ENCODE peak calls at places on chromosomes 4 and X, in ten cellular contexts. T, Y, X, N, I, W, P, J, E and R are unnamed samples.

GRCh38 chrX:11309220-11309619 is 16.0 kb downstream of the AMELX start:
- DNase-seq in T (no peak), P (no peak), E (no peak), I (no peak), W (no peak), X (no peak), J (no peak), Y (peak), N (no peak), R (no peak)

GRCh38 chr4:75921910-75922309 is 18.9 kb downstream of the NAAA start:
- DNase-seq in N (no peak), W (no peak), E (no peak), J (no peak), X (no peak), I (no peak), Y (no peak), P (no peak), T (no peak), R (no peak)

GRCh38 chrX:40273356-40274050 is 175.7 kb upstream of the BCOR start:
- DNase-seq in E (peak), N (no peak), Y (no peak), W (peak), T (no peak), J (peak), P (no peak), X (no peak), I (no peak), R (peak)

GRCh38 chr4:26238782-26239647 is 81.8 kb upstream of the RBPJ start:
- DNase-seq in W (peak), Y (peak), E (no peak), X (no peak), P (no peak), N (no peak), J (no peak), I (no peak), T (no peak), R (peak)

GRCh38 chr4:81137446-81137845 is 77.6 kb downstream of the PRKG2 start:
- DNase-seq in T (no peak), N (no peak), E (no peak), W (peak), Y (peak), P (no peak), I (no peak), X (no peak), J (no peak), R (no peak)

GRCh38 chr4:165686756-165687155 is 186.3 kb upstream of the TLL1 start:
- DNase-seq in P (no peak), N (no peak), T (no peak), I (no peak), J (no peak), Y (no peak), X (no peak), E (no peak), W (no peak), R (no peak)

GRCh38 chrX:14913241-14913640 is 40.0 kb downstream of the MOSPD2 start:
- DNase-seq in N (no peak), E (no peak), W (peak), I (no peak), T (no peak), J (no peak), X (no peak), Y (no peak), P (no peak), R (no peak)

GRCh38 chr4:89489338-89489771 is 181.8 kb upstream of the GPRIN3 start:
- DNase-seq in E (no peak), T (no peak), N (no peak), Y (no peak), I (no peak), P (peak), W (no peak), J (no peak), X (peak), R (no peak)

GRCh38 chrX:40177489-40177888 is 79.7 kb upstream of the BCOR start:
- DNase-seq in P (no peak), J (no peak), W (no peak), I (no peak), T (no peak), Y (no peak), X (no peak), N (no peak), E (no peak), R (no peak)

GRCh38 chr4:2424581-2424980 is 5.8 kb downstream of the CFAP99 start:
- DNase-seq in I (no peak), X (no peak), Y (peak), J (no peak), P (no peak), N (peak), W (peak), E (no peak), T (no peak), R (peak)

GRCh38 chr4:151409470-151410313 is 716 bp downstream of the FHIP1A start:
- DNase-seq in P (peak), E (peak), N (peak), T (no peak), W (no peak), Y (peak), I (no peak), X (peak), J (no peak), R (no peak)

GRCh38 chr4:82975792-82976191 is 34.8 kb downstream of the LIN54 start:
- DNase-seq in J (no peak), I (no peak), N (no peak), E (no peak), X (no peak), Y (peak), W (peak), P (no peak), T (no peak), R (no peak)

GRCh38 chrX:8987672-8988250 is 46.2 kb downstream of the FAM9B start:
- DNase-seq in Y (no peak), I (no peak), T (no peak), W (no peak), J (no peak), N (no peak), X (no peak), E (no peak), P (no peak), R (no peak)

GRCh38 chrX:107678957-107679740 is 50.8 kb downstream of the PRPS1 start:
- DNase-seq in W (peak), X (no peak), J (peak), I (no peak), E (peak), T (no peak), N (no peak), P (no peak), Y (peak), R (peak)

GRCh38 chrX:54447461-54447860 is 7.3 kb downstream of the TSR2 start:
- DNase-seq in P (no peak), E (no peak), N (no peak), Y (peak), J (no peak), I (no peak), X (no peak), W (no peak), T (no peak), R (no peak)

GRCh38 chr4:53861856-53862610 is 202.4 kb downstream of the CHIC2 start:
- DNase-seq in Y (peak), T (no peak), N (no peak), W (peak), P (no peak), E (peak), J (peak), I (no peak), X (no peak), R (no peak)

GRCh38 chr4:110567266-110567665 is 55.6 kb downstream of the PITX2 start:
- DNase-seq in P (no peak), W (no peak), T (no peak), Y (no peak), J (no peak), N (no peak), X (no peak), E (no peak), I (no peak), R (no peak)

GRCh38 chrX:41913476-41913875 is 9.9 kb downstream of the CASK start:
- DNase-seq in P (no peak), X (no peak), N (no peak), Y (no peak), T (no peak), W (peak), E (no peak), J (no peak), I (no peak), R (no peak)

GRCh38 chr4:130432289-130432688 is 1336.3 kb downstream of the C4orf33 start:
- DNase-seq in P (no peak), Y (no peak), J (no peak), T (no peak), W (no peak), I (no peak), N (no peak), E (no peak), X (no peak), R (no peak)

GRCh38 chr4:185566972-185567749 is 31.9 kb upstream of the PDLIM3 start:
- DNase-seq in W (peak), E (peak), I (no peak), X (no peak), P (no peak), T (peak), N (no peak), Y (peak), J (peak), R (no peak)

GRCh38 chr4:2142630-2143427 is 83.7 kb downstream of the NAT8L start:
- DNase-seq in J (no peak), Y (peak), W (no peak), E (no peak), T (no peak), X (no peak), N (no peak), I (no peak), P (no peak), R (no peak)

GRCh38 chrX:38277802-38278201 is 49.5 kb downstream of the RPGR start:
- DNase-seq in I (no peak), Y (no peak), W (no peak), N (no peak), X (no peak), E (no peak), J (no peak), T (no peak), P (no peak), R (no peak)

GRCh38 chrX:82237328-82237727 is 1035.4 kb downstream of the SH3BGRL start:
- DNase-seq in P (no peak), I (no peak), X (no peak), T (no peak), W (no peak), N (no peak), E (no peak), J (no peak), Y (peak), R (no peak)

GRCh38 chrX:139299309-139299708 is 231.2 kb upstream of the F9 start:
- DNase-seq in I (no peak), X (no peak), J (no peak), W (no peak), N (no peak), P (no peak), Y (no peak), E (no peak), T (no peak), R (no peak)

GRCh38 chr4:107862658-107863057 is 37.9 kb downstream of the SGMS2 start:
- DNase-seq in I (no peak), W (peak), N (no peak), Y (peak), E (no peak), J (no peak), T (peak), X (no peak), P (no peak), R (no peak)

GRCh38 chr4:109078724-109079123 is 223.7 kb downstream of the COL25A1 start:
- DNase-seq in N (no peak), E (no peak), W (peak), X (no peak), P (no peak), T (no peak), J (no peak), I (no peak), Y (peak), R (no peak)

GRCh38 chr4:41930139-41930831 is 4.9 kb upstream of the TMEM33 start:
- DNase-seq in P (no peak), I (no peak), Y (no peak), X (no peak), E (no peak), J (no peak), W (no peak), T (no peak), N (no peak), R (no peak)

GRCh38 chr4:61210186-61210939 is 10.2 kb downstream of the ADGRL3 start:
- DNase-seq in T (no peak), X (peak), J (no peak), P (no peak), Y (no peak), W (no peak), I (no peak), E (no peak), N (no peak), R (no peak)

GRCh38 chr4:158810487-158811215 is 41.8 kb downstream of the FNIP2 start:
- DNase-seq in J (peak), T (peak), N (no peak), I (no peak), P (no peak), W (peak), E (peak), X (no peak), Y (peak), R (no peak)

GRCh38 chr4:14452001-14452400 is 550.3 kb upstream of the CPEB2 start:
- DNase-seq in I (no peak), W (no peak), E (no peak), P (no peak), Y (no peak), T (no peak), J (no peak), X (no peak), N (no peak), R (no peak)

GRCh38 chrX:27890611-27891010 is 82.8 kb downstream of the MAGEB10 start:
- DNase-seq in I (no peak), W (peak), N (no peak), E (no peak), X (no peak), P (no peak), Y (peak), J (no peak), T (no peak), R (no peak)

GRCh38 chr4:135244605-135245146 is 1043.1 kb upstream of the PABPC4L start:
- DNase-seq in X (no peak), Y (no peak), N (no peak), I (no peak), T (no peak), P (no peak), W (no peak), J (no peak), E (no peak), R (no peak)

GRCh38 chr4:135249006-135249405 is 1047.4 kb upstream of the PABPC4L start:
- DNase-seq in Y (no peak), P (no peak), X (no peak), I (no peak), E (no peak), W (no peak), T (no peak), J (no peak), N (no peak), R (no peak)

GRCh38 chr4:135239964-135240363 is 1038.4 kb upstream of the PABPC4L start:
- DNase-seq in E (no peak), I (no peak), X (no peak), Y (no peak), W (peak), P (no peak), J (no peak), N (no peak), T (no peak), R (no peak)

GRCh38 chr4:135240796-135241195 is 1039.2 kb upstream of the PABPC4L start:
- DNase-seq in I (no peak), N (no peak), T (no peak), P (no peak), W (peak), J (no peak), E (no peak), X (no peak), Y (peak), R (no peak)

GRCh38 chr4:135243960-135244561 is 1042.5 kb upstream of the PABPC4L start:
- DNase-seq in T (no peak), J (no peak), I (no peak), X (no peak), W (peak), P (no peak), N (no peak), Y (peak), E (no peak), R (no peak)
- TF ChIP-seq CTCF in T (no peak), J (no peak), I (no peak), X (no peak), W (no peak), P (no peak), N (no peak), Y (no peak), E (no peak), R (no peak)

GRCh38 chrX:132676561-132677186 is 187.8 kb upstream of the MBNL3 start:
- DNase-seq in E (no peak), W (no peak), T (no peak), X (no peak), Y (no peak), J (no peak), I (no peak), N (no peak), P (peak), R (no peak)
- TF ChIP-seq CTCF in E (no peak), W (no peak), T (no peak), X (no peak), Y (no peak), J (no peak), I (no peak), N (peak), P (no peak), R (no peak)

GRCh38 chrX:56797966-56798711 is 69.1 kb downstream of the NBDY start:
- DNase-seq in P (no peak), J (no peak), N (no peak), X (no peak), I (no peak), Y (no peak), T (no peak), W (no peak), E (no peak), R (no peak)

GRCh38 chrX:56798866-56799864 is 70.1 kb downstream of the NBDY start:
- DNase-seq in P (no peak), J (no peak), Y (no peak), W (no peak), T (no peak), N (peak), X (no peak), I (peak), E (peak), R (no peak)

GRCh38 chrX:56802428-56802827 is 73.4 kb downstream of the NBDY start:
- DNase-seq in E (no peak), X (no peak), J (no peak), W (no peak), N (peak), T (no peak), I (no peak), P (no peak), Y (no peak), R (no peak)

GRCh38 chrX:56800801-56801200 is 71.8 kb downstream of the NBDY start:
- DNase-seq in W (no peak), N (no peak), I (peak), J (no peak), E (no peak), X (no peak), T (no peak), P (no peak), Y (no peak), R (no peak)

DNA sequence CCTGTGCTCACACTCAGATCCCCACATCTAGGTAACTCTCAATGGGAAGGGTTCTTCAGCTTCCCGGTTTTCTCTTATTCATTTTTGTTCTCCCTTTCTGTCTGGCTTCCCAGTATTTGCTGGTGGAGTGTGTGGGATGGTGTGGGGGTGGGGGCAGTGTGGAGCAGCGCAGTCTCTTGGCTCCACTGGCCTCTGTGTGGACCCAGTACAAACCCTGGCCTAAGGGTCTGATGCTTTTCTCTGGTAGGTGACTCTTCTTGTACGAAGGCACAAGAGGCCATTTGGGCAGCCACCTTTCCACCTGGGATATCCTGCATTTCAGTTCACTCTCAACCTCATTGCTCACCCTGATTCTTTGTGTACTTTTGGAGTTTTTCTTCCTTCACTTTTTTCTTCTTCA is 71.3 kb downstream of the NBDY start:
- DNase-seq in E (no peak), P (no peak), T (no peak), X (no peak), W (no peak), I (no peak), N (no peak), J (no peak), Y (no peak), R (no peak)
- TF ChIP-seq CTCF in E (no peak), P (no peak), T (no peak), X (no peak), W (no peak), I (no peak), N (no peak), J (no peak), Y (no peak), R (no peak)

DNA sequence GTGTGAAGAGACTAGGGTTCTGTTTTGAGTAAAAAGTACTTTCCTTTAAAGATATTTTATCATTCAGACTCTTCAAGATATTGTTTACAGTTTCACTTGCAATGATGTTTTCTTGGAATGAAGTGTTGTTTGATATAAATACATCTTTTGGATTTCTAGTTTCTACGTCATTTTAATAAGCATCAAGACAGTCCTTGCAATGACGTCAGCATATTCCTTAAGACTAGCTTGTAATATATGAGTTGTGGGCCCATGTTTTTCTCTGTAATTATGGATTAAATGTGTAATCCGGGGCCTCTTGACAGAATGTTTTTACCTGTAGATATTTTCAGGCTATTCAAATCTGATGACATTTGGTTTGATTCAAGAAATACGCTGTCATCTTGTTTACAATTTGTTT is 66.1 kb downstream of the RBMX2 start:
- DNase-seq in Y (no peak), N (no peak), X (no peak), P (no peak), W (no peak), J (no peak), T (no peak), E (no peak), I (no peak), R (no peak)
- TF ChIP-seq CTCF in Y (no peak), N (no peak), X (no peak), P (no peak), W (no peak), J (no peak), T (no peak), E (no peak), I (no peak), R (no peak)

GRCh38 chr4:21380861-21381260 is 567.7 kb downstream of the KCNIP4 start:
- DNase-seq in E (no peak), T (no peak), X (no peak), P (no peak), J (no peak), I (no peak), W (no peak), Y (no peak), N (no peak), R (no peak)
- TF ChIP-seq CTCF in E (no peak), T (no peak), X (no peak), P (no peak), J (no peak), I (no peak), W (no peak), Y (no peak), N (no peak), R (no peak)

DNA sequence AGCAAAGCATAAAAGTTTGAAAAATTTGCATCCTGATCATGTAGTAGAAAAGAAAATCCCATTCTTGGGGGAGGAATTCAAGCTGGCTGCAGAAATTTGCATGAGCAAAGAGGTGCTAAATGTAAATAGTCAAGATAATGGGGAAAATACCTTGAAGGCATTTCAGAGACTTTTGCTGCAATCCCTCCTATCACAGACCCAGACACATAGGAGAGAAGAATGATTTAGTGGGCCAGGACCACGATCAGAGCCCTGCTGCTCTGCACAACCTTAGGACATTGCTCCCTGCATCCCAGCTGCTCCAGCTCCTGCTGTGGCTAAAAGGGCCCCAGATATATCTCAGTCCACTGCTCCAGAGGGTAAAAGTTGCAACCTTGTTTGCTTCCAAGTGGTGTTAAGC is 1439.7 kb upstream of the AGA start:
- DNase-seq in P (no peak), Y (no peak), T (no peak), I (no peak), W (no peak), N (no peak), E (no peak), J (no peak), X (no peak), R (no peak)
- TF ChIP-seq CTCF in P (no peak), Y (no peak), T (no peak), I (no peak), W (no peak), N (no peak), E (no peak), J (no peak), X (no peak), R (no peak)

DNA sequence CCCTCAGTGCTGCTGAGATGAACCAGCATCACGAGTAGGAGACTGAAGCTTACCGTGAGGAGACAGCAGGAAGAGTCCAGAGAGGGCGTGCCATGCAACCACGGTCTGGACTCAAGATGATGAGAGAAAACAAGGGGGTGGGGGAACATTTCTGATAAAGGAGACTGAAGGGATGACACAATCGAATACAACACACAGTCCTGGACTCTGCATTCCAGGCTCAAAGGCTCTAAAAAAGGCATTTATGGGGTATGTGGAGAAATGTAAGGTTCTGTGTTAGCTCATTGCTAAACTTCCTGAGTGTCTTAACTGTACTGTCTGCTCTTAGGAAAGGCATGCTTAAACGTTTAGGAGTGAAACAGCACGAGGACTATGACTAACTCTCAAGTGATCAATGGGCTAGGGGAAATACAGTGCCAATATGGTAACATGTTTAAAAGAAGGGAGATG is 20.6 kb upstream of the IRAK1 start:
- DNase-seq in W (peak), E (no peak), N (no peak), I (no peak), P (no peak), J (no peak), T (no peak), X (no peak), Y (peak), R (no peak)
- TF ChIP-seq CTCF in W (no peak), E (no peak), N (no peak), I (no peak), P (no peak), J (no peak), T (no peak), X (no peak), Y (no peak), R (no peak)